ENCODE peak calls at places on chromosome 21, in nine cellular contexts. Y, Z, C, S, D, V, E, L and P are unnamed samples.

GRCh38 chr21:20999567-21000169 is 1.5 kb downstream of the NCAM2 start:
- DNase-seq in S (peak; percentile 84), Z (no peak), Y (peak; percentile 57), C (no peak), L (peak; percentile 73), D (peak; percentile 42), V (peak; percentile 15), E (no peak), P (peak; percentile 37)

GRCh38 chr21:36727886-36728285 is 29.0 kb downstream of the SIM2 start:
- DNase-seq in D (no peak), E (no peak), Z (no peak), V (no peak), C (peak; percentile 19), S (no peak), Y (peak; percentile 45), L (no peak), P (no peak)

GRCh38 chr21:29387598-29387997 is 88.9 kb downstream of the BACH1 start:
- DNase-seq in S (no peak), L (no peak), C (no peak), V (no peak), D (no peak), Z (no peak), E (no peak), Y (no peak), P (no peak)

GRCh38 chr21:33230518-33231324 is 983 bp downstream of the IFNAR2 start:
- DNase-seq in E (peak; percentile 84), Y (peak; percentile 77), V (no peak), Z (peak; percentile 67), C (peak; percentile 76), D (peak; percentile 90), S (peak; percentile 50), L (peak; percentile 43), P (no peak)

GRCh38 chr21:33943293-33943692 is 27.7 kb upstream of the ATP5PO start:
- DNase-seq in V (no peak), Y (no peak), Z (no peak), S (no peak), E (no peak), C (no peak), L (no peak), D (peak; percentile 38), P (no peak)

GRCh38 chr21:33362044-33362555 is 37.3 kb downstream of the IFNAR1 start:
- DNase-seq in L (no peak), Z (no peak), C (no peak), Y (peak; percentile 62), V (no peak), D (peak; percentile 26), E (peak; percentile 41), S (peak; percentile 67), P (peak; percentile 28)

GRCh38 chr21:28793043-28793442 is 199.6 kb downstream of the LTN1 start:
- DNase-seq in Z (no peak), E (no peak), V (no peak), C (no peak), D (no peak), L (peak; percentile 86), S (no peak), Y (peak; percentile 21), P (no peak)

GRCh38 chr21:45037986-45038385 is 36.4 kb upstream of the ADARB1 start:
- DNase-seq in V (no peak), C (peak; percentile 35), D (no peak), S (no peak), Y (no peak), Z (no peak), E (no peak), L (no peak), P (no peak)

GRCh38 chr21:45871616-45872236 is 109.8 kb upstream of the COL6A1 start:
- DNase-seq in E (peak; percentile 61), V (no peak), C (peak; percentile 50), Y (no peak), L (no peak), Z (peak; percentile 6), D (no peak), S (no peak), P (no peak)

GRCh38 chr21:27648560-27648959 is 681.7 kb upstream of the ADAMTS5 start:
- DNase-seq in E (no peak), V (peak; percentile 40), D (peak; percentile 84), C (no peak), Z (no peak), S (no peak), L (peak; percentile 74), Y (no peak), P (no peak)

GRCh38 chr21:22476726-22477646 is 1478.8 kb downstream of the NCAM2 start:
- DNase-seq in Y (no peak), D (no peak), V (no peak), S (no peak), E (no peak), C (no peak), Z (no peak), L (no peak), P (no peak)

GRCh38 chr21:35428041-35428400 is 378.9 kb upstream of the RUNX1 start:
- DNase-seq in C (no peak), Y (no peak), E (no peak), D (peak; percentile 11), Z (no peak), S (no peak), L (peak; percentile 11), V (no peak), P (no peak)

GRCh38 chr21:28516996-28517592 is 475.6 kb downstream of the LTN1 start:
- DNase-seq in S (peak; percentile 85), Z (peak; percentile 54), Y (peak; percentile 90), V (no peak), E (no peak), C (peak; percentile 71), D (peak; percentile 71), L (peak; percentile 42), P (no peak)

GRCh38 chr21:30838536-30838935 is 9.0 kb upstream of the KRTAP7-1 start:
- DNase-seq in Y (no peak), Z (no peak), V (no peak), E (no peak), D (no peak), C (no peak), S (no peak), L (no peak), P (no peak)

GRCh38 chr21:45029968-45030636 is 44.3 kb upstream of the ADARB1 start:
- DNase-seq in V (no peak), S (no peak), Y (peak; percentile 81), Z (no peak), C (no peak), E (no peak), L (no peak), D (no peak), P (no peak)

DNA sequence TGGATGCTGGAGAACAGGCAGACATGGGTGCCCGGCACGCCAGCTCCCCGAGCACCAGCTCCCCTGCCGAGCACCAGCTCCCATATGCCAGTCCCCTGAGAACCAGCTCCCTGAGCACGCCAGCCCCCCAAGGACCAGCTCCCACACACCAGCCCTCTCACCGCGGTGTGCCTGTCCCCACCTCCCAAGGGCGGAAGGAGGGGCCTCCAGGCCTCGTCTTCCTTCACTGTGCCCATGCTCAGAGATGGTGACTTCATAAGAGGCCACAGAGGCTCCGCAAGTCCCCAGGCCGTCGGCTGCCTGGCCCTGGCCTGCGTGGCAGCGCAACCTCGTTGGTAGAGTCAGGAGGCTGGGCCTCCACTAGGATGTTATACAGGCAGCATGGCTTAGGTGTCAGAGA is 69.1 kb downstream of the AGPAT3 start:
- DNase-seq in V (no peak), Y (no peak), C (no peak), D (no peak), E (no peak), S (no peak), Z (peak; percentile 10), L (no peak), P (no peak)
- H3K4me3 ChIP-seq in V (no peak overlapping the region), Y (no peak overlapping the region), C (no peak overlapping the region), D (no peak overlapping the region), E (no peak overlapping the region), S (no peak overlapping the region), Z (no peak overlapping the region), L (no peak overlapping the region), P (no peak overlapping the region)

DNA sequence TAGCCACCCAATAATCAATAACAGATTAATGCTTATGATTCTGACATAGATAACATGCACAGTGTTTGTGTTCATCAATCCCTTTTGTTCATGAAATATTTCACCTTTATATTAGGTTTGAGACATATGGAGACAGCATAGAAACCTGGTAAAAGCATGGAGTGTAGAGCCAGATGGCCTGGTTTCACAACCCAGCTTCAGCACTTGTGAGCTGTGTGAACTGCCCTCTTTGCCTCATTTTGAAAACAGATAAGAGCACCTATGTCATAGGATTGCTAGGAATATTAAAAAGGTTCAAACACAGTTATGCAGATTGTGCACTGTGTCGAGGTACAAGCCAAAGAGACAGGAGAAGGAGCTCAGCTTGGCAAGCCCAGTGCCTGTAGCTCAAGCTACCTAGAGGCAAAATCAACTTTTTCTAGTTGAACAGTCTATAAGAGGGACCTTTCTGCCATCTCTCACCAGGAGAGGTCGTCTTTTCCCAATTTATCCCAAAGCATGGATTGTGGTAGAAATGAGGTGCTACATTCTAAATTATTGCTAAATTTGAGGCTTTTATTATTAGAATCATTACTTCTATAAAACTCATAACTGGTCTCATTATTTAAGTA is 5.0 kb downstream of the CHODL start:
- DNase-seq in Z (no peak), E (no peak), S (no peak), Y (peak; percentile 43), L (no peak), C (no peak), D (no peak), V (no peak), P (no peak)
- TF ChIP-seq CTCF in Z (no peak), E (no peak), S (no peak), Y (peak; percentile 63), L (no peak), C (no peak), D (no peak), V (peak; percentile 19), P (no peak)

DNA sequence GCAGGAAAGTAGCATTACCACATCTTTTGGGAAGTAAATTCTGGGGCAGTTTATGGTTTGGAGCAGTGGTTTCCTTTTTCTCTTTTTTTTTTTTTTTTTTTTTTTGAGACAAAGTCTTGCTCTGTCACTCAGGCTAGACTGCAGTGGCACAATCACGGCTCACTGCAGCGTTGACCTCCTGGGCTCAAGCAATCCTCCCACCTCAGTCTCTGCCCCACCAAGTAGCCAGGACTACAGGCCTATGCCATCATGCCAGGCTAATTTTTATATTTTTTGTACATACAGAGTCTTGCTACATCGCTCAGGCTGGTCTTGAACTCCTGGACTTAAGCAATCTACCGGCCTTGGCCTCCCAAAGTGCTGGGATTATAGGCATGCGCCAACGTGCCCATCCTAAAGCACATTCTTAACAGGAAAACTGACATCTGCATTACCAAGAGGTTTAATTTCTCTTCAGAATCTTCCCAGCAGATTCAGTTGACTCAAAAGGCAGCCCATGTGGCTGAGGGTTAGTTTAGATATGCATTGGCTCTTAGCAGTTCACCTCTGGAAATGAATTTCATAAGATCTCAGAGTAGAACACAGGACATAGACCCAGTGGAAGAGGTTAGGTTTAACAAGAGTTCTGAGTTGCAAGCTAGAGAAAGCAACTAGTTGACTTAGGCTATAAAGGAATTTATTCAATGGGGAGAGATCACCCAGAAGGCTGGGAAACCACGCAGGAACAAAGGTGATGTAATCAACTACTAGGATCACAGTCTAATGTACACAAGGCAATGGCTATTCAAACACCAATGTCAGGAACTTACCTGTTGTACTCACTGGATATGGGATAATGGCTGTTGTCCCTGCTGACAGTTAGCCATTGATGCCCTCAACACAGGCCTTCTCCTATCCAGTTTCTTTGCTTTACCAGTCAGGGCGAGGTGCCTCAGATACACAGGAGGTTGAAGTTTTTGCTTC is 32.7 kb downstream of the C21orf91 start:
- DNase-seq in D (no peak), S (no peak), L (no peak), Y (no peak), V (no peak), E (no peak), C (no peak), Z (no peak), P (no peak)
- H3K4me3 ChIP-seq in D (no peak overlapping the region), S (no peak overlapping the region), L (no peak overlapping the region), Y (no peak overlapping the region), V (no peak overlapping the region), E (no peak overlapping the region), C (no peak overlapping the region), Z (no peak overlapping the region), P (no peak overlapping the region)

GRCh38 chr21:32143222-32143939 is 135.5 kb downstream of the MIS18A start:
- DNase-seq in C (peak; percentile 71), S (peak; percentile 55), D (no peak), E (peak; percentile 85), Z (no peak), V (peak; percentile 99), Y (peak; percentile 39), L (peak; percentile 16), P (no peak)

GRCh38 chr21:32147041-32147440 is 131.8 kb downstream of the MIS18A start:
- DNase-seq in L (no peak), E (no peak), V (no peak), C (no peak), S (no peak), Y (no peak), Z (no peak), D (no peak), P (no peak)
- TF ChIP-seq CTCF in L (no peak), E (no peak), V (no peak), C (no peak), S (no peak), Y (no peak), Z (no peak), D (no peak), P (no peak)